ENCODE peak calls at places on chromosomes 13 and 19, in six cellular contexts. S, E, F, P, I and K are unnamed samples.

GRCh38 chr19:6887326-6887725 is at the start of gene ADGRE1:
- DNase-seq in S (no peak), E (no peak), F (no peak), P (no peak), I (no peak), K (no peak)

GRCh38 chr13:30731658-30732390 is 3.5 kb upstream of the ALOX5AP start:
- DNase-seq in S (no peak), E (peak), F (no peak), P (no peak), I (no peak), K (no peak)

GRCh38 chr19:5789886-5790572 is 934 bp downstream of the DUS3L start:
- DNase-seq in S (no peak), E (no peak), F (no peak), P (no peak), I (no peak), K (no peak)

GRCh38 chr19:36009220-36009619 is 607 bp upstream of the SYNE4 start:
- DNase-seq in S (peak), E (peak), F (peak), P (peak), I (no peak), K (peak)

GRCh38 chr19:8367327-8368001 is 3.5 kb downstream of the ANGPTL4 start:
- DNase-seq in S (peak), E (peak), F (no peak), P (peak), I (peak), K (no peak)

GRCh38 chr13:114200673-114201005 is 21.6 kb downstream of the CFAP97D2 start:
- DNase-seq in S (no peak), E (no peak), F (no peak), P (no peak), I (no peak), K (no peak)

GRCh38 chr13:112734696-112735547 is 45.1 kb downstream of the ATP11A start:
- DNase-seq in S (no peak), E (peak), F (no peak), P (no peak), I (no peak), K (no peak)

GRCh38 chr13:28129911-28130693 is 8.2 kb upstream of the PAN3 start:
- DNase-seq in S (no peak), E (no peak), F (no peak), P (no peak), I (no peak), K (no peak)

GRCh38 chr13:97211357-97211756 is 10.8 kb upstream of the MBNL2 start:
- DNase-seq in S (no peak), E (peak), F (no peak), P (no peak), I (peak), K (no peak)

GRCh38 chr13:46211116-46211515 is 612 bp upstream of the LRRC63 start:
- DNase-seq in S (no peak), E (peak), F (peak), P (no peak), I (no peak), K (peak)

GRCh38 chr19:28449803-28450202 is 763.1 kb downstream of the UQCRFS1 start:
- DNase-seq in S (no peak), E (no peak), F (no peak), P (no peak), I (no peak), K (no peak)

GRCh38 chr13:52085416-52085815 is 43.5 kb downstream of the NEK5 start:
- DNase-seq in S (no peak), E (no peak), F (no peak), P (no peak), I (no peak), K (no peak)

GRCh38 chr13:109941951-109942350 is 155.6 kb upstream of the IRS2 start:
- DNase-seq in S (no peak), E (no peak), F (no peak), P (no peak), I (no peak), K (no peak)

GRCh38 chr19:18414504-18415176 is 4.6 kb upstream of the SSBP4 start:
- DNase-seq in S (no peak), E (peak), F (no peak), P (no peak), I (peak), K (no peak)

GRCh38 chr13:102799544-102800144 is 725 bp downstream of the BIVM start:
- DNase-seq in S (peak), E (peak), F (no peak), P (peak), I (no peak), K (no peak)

GRCh38 chr13:44747179-44747578 is 171.0 kb upstream of the TSC22D1 start:
- DNase-seq in S (peak), E (no peak), F (no peak), P (no peak), I (no peak), K (no peak)

GRCh38 chr19:42006569-42006968 is 12.5 kb upstream of the ATP1A3 start:
- DNase-seq in S (no peak), E (no peak), F (no peak), P (no peak), I (no peak), K (no peak)

GRCh38 chr13:36086117-36086516 is 45.1 kb downstream of the DCLK1 start:
- DNase-seq in S (no peak), E (peak), F (no peak), P (no peak), I (no peak), K (no peak)

GRCh38 chr19:19480688-19481087 is 34.7 kb downstream of the TSSK6 start:
- DNase-seq in S (no peak), E (no peak), F (no peak), P (no peak), I (no peak), K (no peak)

GRCh38 chr19:30888937-30889336 is 460.3 kb downstream of the TSHZ3 start:
- DNase-seq in S (no peak), E (no peak), F (no peak), P (no peak), I (no peak), K (no peak)